ENCODE peak calls at places on chromosomes 6 and 20, in four cellular contexts. One of them, this sample, is unnamed.
A peak's percentile ranks its signal among the peaks of the same experiment; 100 is the strongest.

GRCh38 chr6:170462366-170463020 is 90.6 kb downstream of the PSMB1 start:
- DNase-seq in aorta: no peak
- DNase-seq in osteoblast: peak; percentile 65
- DNase-seq in CD8-positive, alpha-beta T cell: no peak
- DNase-seq in this sample: no peak

GRCh38 chr6:137849076-137849708 is 17.9 kb upstream of the TNFAIP3 start:
- DNase-seq in aorta: no peak
- DNase-seq in osteoblast: no peak
- DNase-seq in CD8-positive, alpha-beta T cell: no peak
- DNase-seq in this sample: no peak

GRCh38 chr20:50475879-50476292 is 34.3 kb upstream of the PTPN1 start:
- DNase-seq in aorta: no peak
- DNase-seq in osteoblast: no peak
- DNase-seq in CD8-positive, alpha-beta T cell: no peak
- DNase-seq in this sample: peak; percentile 33

GRCh38 chr6:122014961-122015360 is 384.5 kb upstream of the HSF2 start:
- DNase-seq in aorta: no peak
- DNase-seq in osteoblast: peak; percentile 27
- DNase-seq in CD8-positive, alpha-beta T cell: no peak
- DNase-seq in this sample: no peak

GRCh38 chr20:41218466-41218865 is 81.1 kb downstream of the PLCG1 start:
- DNase-seq in aorta: no peak
- DNase-seq in osteoblast: peak; percentile 86
- DNase-seq in CD8-positive, alpha-beta T cell: no peak
- DNase-seq in this sample: no peak

GRCh38 chr20:50790651-50791277 is 4.1 kb upstream of the BCAS4 start:
- DNase-seq in aorta: peak; percentile 95
- DNase-seq in osteoblast: peak; percentile 98
- DNase-seq in CD8-positive, alpha-beta T cell: peak; percentile 76
- DNase-seq in this sample: peak; percentile 85

GRCh38 chr20:47782920-47783552 is 2.2 kb downstream of the SULF2 start:
- DNase-seq in aorta: no peak
- DNase-seq in osteoblast: no peak
- DNase-seq in CD8-positive, alpha-beta T cell: no peak
- DNase-seq in this sample: no peak

GRCh38 chr6:38730136-38730862 is 15.2 kb downstream of the DNAH8 start:
- DNase-seq in aorta: no peak
- DNase-seq in osteoblast: no peak
- DNase-seq in CD8-positive, alpha-beta T cell: no peak
- DNase-seq in this sample: no peak

GRCh38 chr6:134240664-134241431 is 77.1 kb downstream of the SGK1 start:
- DNase-seq in aorta: no peak
- DNase-seq in osteoblast: no peak
- DNase-seq in CD8-positive, alpha-beta T cell: peak; percentile 78
- DNase-seq in this sample: peak; percentile 33

GRCh38 chr6:166244353-166245045 is 63.7 kb downstream of the PRR18 start:
- DNase-seq in aorta: no peak
- DNase-seq in osteoblast: no peak
- DNase-seq in CD8-positive, alpha-beta T cell: no peak
- DNase-seq in this sample: no peak

GRCh38 chr20:48815537-48815936 is 12.3 kb downstream of the PREX1 start:
- DNase-seq in aorta: peak; percentile 59
- DNase-seq in osteoblast: no peak
- DNase-seq in CD8-positive, alpha-beta T cell: no peak
- DNase-seq in this sample: no peak

GRCh38 chr6:125597411-125598253 is 151.8 kb upstream of the HEY2 start:
- DNase-seq in aorta: no peak
- DNase-seq in osteoblast: no peak
- DNase-seq in CD8-positive, alpha-beta T cell: no peak
- DNase-seq in this sample: peak; percentile 26

GRCh38 chr6:22007469-22007868 is 289.4 kb downstream of the PRL start:
- DNase-seq in aorta: no peak
- DNase-seq in osteoblast: no peak
- DNase-seq in CD8-positive, alpha-beta T cell: no peak
- DNase-seq in this sample: no peak

GRCh38 chr6:149451361-149452061 is 33.3 kb downstream of the ZC3H12D start:
- DNase-seq in aorta: peak; percentile 78
- DNase-seq in osteoblast: peak; percentile 84
- DNase-seq in CD8-positive, alpha-beta T cell: no peak
- DNase-seq in this sample: no peak

GRCh38 chr20:10115021-10115420 is 80.2 kb downstream of the ANKEF1 start:
- DNase-seq in aorta: no peak
- DNase-seq in osteoblast: peak; percentile 86
- DNase-seq in CD8-positive, alpha-beta T cell: no peak
- DNase-seq in this sample: no peak

GRCh38 chr6:68317366-68317765 is 317.7 kb upstream of the ADGRB3 start:
- DNase-seq in aorta: no peak
- DNase-seq in osteoblast: no peak
- DNase-seq in CD8-positive, alpha-beta T cell: no peak
- DNase-seq in this sample: no peak

GRCh38 chr6:53361549-53362031 is 12.8 kb upstream of the ELOVL5 start:
- DNase-seq in aorta: no peak
- DNase-seq in osteoblast: peak; percentile 78
- DNase-seq in CD8-positive, alpha-beta T cell: peak; percentile 53
- DNase-seq in this sample: peak; percentile 24

GRCh38 chr6:167550936-167551633 is 226.2 kb downstream of the TTLL2 start:
- DNase-seq in aorta: peak; percentile 95
- DNase-seq in osteoblast: no peak
- DNase-seq in CD8-positive, alpha-beta T cell: no peak
- DNase-seq in this sample: peak; percentile 81

GRCh38 chr6:161434921-161435411 is 161.1 kb upstream of the AGPAT4 start:
- DNase-seq in aorta: no peak
- DNase-seq in osteoblast: no peak
- DNase-seq in CD8-positive, alpha-beta T cell: no peak
- DNase-seq in this sample: peak; percentile 76

GRCh38 chr6:134415681-134416080 is 97.8 kb upstream of the SGK1 start:
- DNase-seq in aorta: no peak
- DNase-seq in osteoblast: no peak
- DNase-seq in CD8-positive, alpha-beta T cell: no peak
- DNase-seq in this sample: no peak

GRCh38 chr20:9035129-9035528 is 33.8 kb upstream of the PLCB4 start:
- DNase-seq in aorta: no peak
- DNase-seq in osteoblast: no peak
- DNase-seq in CD8-positive, alpha-beta T cell: no peak
- DNase-seq in this sample: no peak

GRCh38 chr6:25089442-25089841 is 153.7 kb upstream of the RIPOR2 start:
- DNase-seq in aorta: no peak
- DNase-seq in osteoblast: peak; percentile 13
- DNase-seq in CD8-positive, alpha-beta T cell: no peak
- DNase-seq in this sample: no peak

GRCh38 chr6:112827793-112828192 is 480.7 kb downstream of the RFPL4B start:
- DNase-seq in aorta: no peak
- DNase-seq in osteoblast: no peak
- DNase-seq in CD8-positive, alpha-beta T cell: no peak
- DNase-seq in this sample: peak; percentile 41

GRCh38 chr6:140909620-140910019 is 1223.1 kb upstream of the GJE1 start:
- DNase-seq in aorta: no peak
- DNase-seq in osteoblast: peak; percentile 68
- DNase-seq in CD8-positive, alpha-beta T cell: no peak
- DNase-seq in this sample: no peak

GRCh38 chr6:165594584-165595333 is 68.3 kb downstream of the PDE10A start:
- DNase-seq in aorta: no peak
- DNase-seq in osteoblast: no peak
- DNase-seq in CD8-positive, alpha-beta T cell: no peak
- DNase-seq in this sample: no peak

GRCh38 chr6:30163090-30163917 is at the start of gene TRIM15:
- DNase-seq in aorta: no peak
- DNase-seq in osteoblast: no peak
- DNase-seq in CD8-positive, alpha-beta T cell: no peak
- DNase-seq in this sample: no peak

GRCh38 chr20:25539742-25540201 is 45.6 kb downstream of the NINL start:
- DNase-seq in aorta: no peak
- DNase-seq in osteoblast: no peak
- DNase-seq in CD8-positive, alpha-beta T cell: no peak
- DNase-seq in this sample: no peak

GRCh38 chr6:36627801-36628246 is 33.7 kb downstream of the SRSF3 start:
- DNase-seq in aorta: no peak
- DNase-seq in osteoblast: peak; percentile 85
- DNase-seq in CD8-positive, alpha-beta T cell: no peak
- DNase-seq in this sample: peak; percentile 73

GRCh38 chr20:49591217-49591865 is 23.4 kb upstream of the PTGIS start:
- DNase-seq in aorta: no peak
- DNase-seq in osteoblast: peak; percentile 35
- DNase-seq in CD8-positive, alpha-beta T cell: no peak
- DNase-seq in this sample: no peak

GRCh38 chr6:127972815-127973214 is 72.0 kb upstream of the THEMIS start:
- DNase-seq in aorta: no peak
- DNase-seq in osteoblast: no peak
- DNase-seq in CD8-positive, alpha-beta T cell: no peak
- DNase-seq in this sample: no peak

GRCh38 chr6:81451787-81452186 is 300.7 kb downstream of the TENT5A start:
- DNase-seq in aorta: no peak
- DNase-seq in osteoblast: no peak
- DNase-seq in CD8-positive, alpha-beta T cell: no peak
- DNase-seq in this sample: no peak

GRCh38 chr6:88165877-88166492 is at the start of gene CNR1:
- DNase-seq in aorta: peak; percentile 87
- DNase-seq in osteoblast: peak; percentile 72
- DNase-seq in CD8-positive, alpha-beta T cell: no peak
- DNase-seq in this sample: peak; percentile 23

GRCh38 chr6:30942338-30943060 is 1.7 kb downstream of the MUCL3 start:
- DNase-seq in aorta: peak; percentile 89
- DNase-seq in osteoblast: peak; percentile 97
- DNase-seq in CD8-positive, alpha-beta T cell: no peak
- DNase-seq in this sample: peak; percentile 85

GRCh38 chr6:14743465-14744211 is 502.2 kb upstream of the JARID2 start:
- DNase-seq in aorta: peak; percentile 76
- DNase-seq in osteoblast: peak; percentile 82
- DNase-seq in CD8-positive, alpha-beta T cell: peak; percentile 30
- DNase-seq in this sample: no peak

GRCh38 chr6:14744212-14744556 is 501.7 kb upstream of the JARID2 start:
- DNase-seq in aorta: no peak
- DNase-seq in osteoblast: no peak
- DNase-seq in CD8-positive, alpha-beta T cell: no peak
- DNase-seq in this sample: no peak

GRCh38 chr6:14742680-14743079 is 503.2 kb upstream of the JARID2 start:
- DNase-seq in aorta: no peak
- DNase-seq in osteoblast: no peak
- DNase-seq in CD8-positive, alpha-beta T cell: no peak
- DNase-seq in this sample: no peak

GRCh38 chr6:14742171-14742570 is 503.7 kb upstream of the JARID2 start:
- DNase-seq in aorta: no peak
- DNase-seq in osteoblast: no peak
- DNase-seq in CD8-positive, alpha-beta T cell: no peak
- DNase-seq in this sample: no peak

DNA sequence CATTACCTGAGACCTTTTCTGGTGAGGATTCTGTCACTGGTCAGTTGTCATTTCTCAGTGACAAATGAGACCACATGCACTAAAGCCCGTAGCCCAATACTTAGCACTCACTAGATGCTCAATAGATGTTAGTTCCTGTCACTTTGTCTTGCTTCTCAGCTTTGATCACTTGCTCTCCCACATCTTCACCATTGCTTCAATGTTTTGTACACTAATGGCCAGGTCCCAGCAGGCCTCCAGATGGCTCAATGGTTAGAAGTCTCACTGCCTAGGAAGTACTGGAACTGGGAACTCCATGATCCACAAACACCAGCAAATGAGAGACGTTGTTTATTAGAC is 502.8 kb upstream of the JARID2 start:
- DNase-seq in aorta: no peak
- DNase-seq in osteoblast: no peak
- DNase-seq in CD8-positive, alpha-beta T cell: no peak
- DNase-seq in this sample: no peak
- H3K27ac ChIP-seq in aorta: no peak overlapping the region
- H3K27ac ChIP-seq in osteoblast: peak overlapping the region; percentile 99
- H3K27ac ChIP-seq in CD8-positive, alpha-beta T cell: no peak overlapping the region
- H3K27ac ChIP-seq in this sample: no peak overlapping the region

GRCh38 chr20:53739799-53740785 is 146.5 kb upstream of the ZNF217 start:
- DNase-seq in aorta: no peak
- DNase-seq in osteoblast: no peak
- DNase-seq in CD8-positive, alpha-beta T cell: no peak
- DNase-seq in this sample: no peak
- H3K4me1 ChIP-seq in aorta: no peaks in the 10 kb centered on the region
- H3K4me1 ChIP-seq in osteoblast: peaks cover 51% of the 10 kb centered on the region
- H3K4me1 ChIP-seq in CD8-positive, alpha-beta T cell: peaks cover 20% of the 10 kb centered on the region
- H3K4me1 ChIP-seq in this sample: peaks cover 58% of the 10 kb centered on the region

DNA sequence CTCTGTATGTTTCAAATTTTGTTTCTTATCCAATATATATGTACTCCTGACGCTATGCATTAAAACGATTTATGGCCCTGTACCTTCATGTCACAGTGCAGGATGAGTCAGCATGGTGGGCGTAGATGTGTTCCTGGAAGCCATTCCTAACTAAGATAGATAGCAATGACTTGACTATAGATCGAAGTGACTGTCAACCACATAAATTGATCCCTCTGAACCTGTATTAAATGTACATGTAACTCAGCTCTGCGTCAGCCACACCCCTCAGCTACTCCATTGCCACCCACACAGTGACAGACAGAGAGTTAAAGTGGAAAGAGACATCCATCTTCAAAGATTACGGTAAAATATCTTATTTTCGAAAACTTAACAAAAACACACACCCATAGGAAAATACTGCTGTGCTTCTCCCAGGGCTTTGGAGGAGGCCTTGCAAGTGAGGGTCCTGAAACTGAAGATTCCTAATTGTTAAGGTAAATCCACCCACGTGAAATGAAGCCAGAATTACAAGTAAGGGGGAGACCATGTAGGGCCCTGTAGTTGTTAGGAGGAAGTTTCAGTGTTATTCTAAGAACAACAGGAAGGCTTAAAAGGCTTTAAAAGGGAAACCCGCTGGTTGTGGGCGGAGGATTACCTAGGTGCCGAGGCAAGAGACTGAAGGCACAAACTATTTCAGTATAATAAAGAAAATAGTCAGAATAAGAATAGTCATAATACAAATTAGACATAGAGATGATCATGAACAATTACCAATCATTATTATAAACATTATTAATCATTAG is 10.3 kb upstream of the RAD21L1 start:
- DNase-seq in aorta: no peak
- DNase-seq in osteoblast: no peak
- DNase-seq in CD8-positive, alpha-beta T cell: no peak
- DNase-seq in this sample: no peak
- H3K27me3 ChIP-seq in aorta: no peaks in the 10 kb centered on the region
- H3K27me3 ChIP-seq in osteoblast: peaks cover 12% of the 10 kb centered on the region
- H3K27me3 ChIP-seq in CD8-positive, alpha-beta T cell: no peaks in the 10 kb centered on the region
- H3K27me3 ChIP-seq in this sample: peaks cover 3% of the 10 kb centered on the region

DNA sequence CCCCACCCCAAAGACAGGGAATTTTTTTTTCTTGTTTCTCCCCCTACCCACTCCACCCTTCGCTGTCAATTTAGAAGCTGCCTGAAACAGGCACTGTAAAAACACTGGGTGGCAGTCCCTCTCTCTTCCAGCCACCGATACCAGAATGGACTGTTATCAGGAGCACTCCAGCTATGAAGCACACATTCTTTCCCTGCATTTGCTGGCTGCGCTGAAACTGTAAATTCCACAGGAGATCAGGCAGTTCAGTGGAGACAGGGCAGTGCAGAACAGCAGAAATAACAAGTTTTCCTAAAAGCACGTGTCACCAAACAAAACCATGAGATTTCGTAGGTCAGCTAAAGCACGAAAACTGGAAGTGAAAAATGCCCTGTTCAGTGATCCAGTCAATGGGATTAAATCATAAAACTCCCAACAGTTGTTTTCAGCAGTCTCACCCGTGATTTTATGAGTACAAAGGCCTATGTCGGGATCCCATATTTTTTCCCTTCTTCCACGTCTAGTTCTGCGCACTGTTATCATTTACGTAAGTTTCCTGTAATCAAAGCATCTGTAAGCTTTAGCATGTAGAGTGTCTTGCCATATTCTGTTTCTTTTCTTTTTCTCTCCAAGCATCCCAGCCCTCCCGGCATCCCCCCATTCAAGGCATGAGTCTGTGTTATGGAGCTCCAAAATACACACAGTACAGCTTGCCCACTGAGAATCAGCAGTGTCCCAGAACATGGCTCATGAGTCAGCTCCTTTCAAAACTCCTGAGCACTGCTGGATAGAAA is 359.9 kb upstream of the EPHA7 start:
- DNase-seq in aorta: no peak
- DNase-seq in osteoblast: no peak
- DNase-seq in CD8-positive, alpha-beta T cell: no peak
- DNase-seq in this sample: no peak
- H3K27ac ChIP-seq in aorta: no peak overlapping the region
- H3K27ac ChIP-seq in osteoblast: no peak overlapping the region
- H3K27ac ChIP-seq in CD8-positive, alpha-beta T cell: no peak overlapping the region
- H3K27ac ChIP-seq in this sample: no peak overlapping the region